ENCODE peak calls at places on chromosomes 13 and 19, in seven cellular contexts. N is Caki2; B is stimulated activated CD4-positive, alpha-beta T cell treated with anti-CD3 and anti-CD28 coated beads, Interleukin-4, amount 100 ng/mL, for 4 hours; G is stromal cell of bone marrow; T is activated CD4-positive, alpha-beta T cell treated with anti-CD3 and anti-CD28 coated beads for 1 hour; Y is glutamatergic neuron; S is activated CD4-positive, alpha-beta memory T cell treated with anti-CD3 and anti-CD28 coated beads, Interleukin-2, amount 10 ng/mL, durations not matched to agents 7 days and 5 days. H is an unnamed sample.
A peak's percentile ranks its signal among the peaks of the same experiment; 100 is the strongest.

GRCh38 chr13:24083722-24084421 is 76.6 kb upstream of the SPATA13 start:
- DNase-seq in N (no peak), B (no peak), G (no peak), T (no peak), Y (no peak), S (no peak), H (no peak)

GRCh38 chr19:35757231-35757748 is 461 bp upstream of the HSPB6 start:
- DNase-seq in N (no peak), B (no peak), G (peak; percentile 91), T (no peak), Y (peak; percentile 67), S (peak; percentile 41), H (no peak)

GRCh38 chr13:41231025-41231677 is 32.2 kb downstream of the MTRF1 start:
- DNase-seq in N (no peak), B (no peak), G (no peak), T (no peak), Y (no peak), S (no peak), H (no peak)

GRCh38 chr19:36140289-36141038 is 598 bp downstream of the CAPNS1 start:
- DNase-seq in N (peak; percentile 66), B (peak; percentile 31), G (no peak), T (peak; percentile 11), Y (peak; percentile 55), S (no peak), H (peak; percentile 19)

GRCh38 chr13:76822691-76823267 is 63.4 kb downstream of the KCTD12 start:
- DNase-seq in N (peak; percentile 25), B (no peak), G (peak; percentile 60), T (no peak), Y (no peak), S (no peak), H (no peak)

GRCh38 chr19:38655148-38655824 is 7.8 kb downstream of the ACTN4 start:
- DNase-seq in N (no peak), B (peak; percentile 24), G (no peak), T (no peak), Y (no peak), S (peak; percentile 50), H (no peak)

GRCh38 chr19:4773047-4773640 is 18.4 kb upstream of the FEM1A start:
- DNase-seq in N (no peak), B (no peak), G (no peak), T (no peak), Y (no peak), S (no peak), H (no peak)

GRCh38 chr13:41458939-41459753 is 1.8 kb downstream of the RGCC start:
- DNase-seq in N (no peak), B (peak; percentile 53), G (peak; percentile 21), T (peak; percentile 49), Y (no peak), S (peak; percentile 75), H (peak; percentile 39)

GRCh38 chr13:74771964-74772363 is 637.8 kb upstream of the KLF12 start:
- DNase-seq in N (no peak), B (no peak), G (peak; percentile 74), T (no peak), Y (no peak), S (no peak), H (no peak)

H was measured in activated T-helper 9 cell treated with anti-CD3 and anti-CD28 coated beads, Interleukin-2, amount 50 U/mL, for 16 hours.